ENCODE peak calls at places on chromosome 16, in ten cellular contexts. One of them, this sample, is unnamed.
A peak's percentile ranks its signal among the peaks of the same experiment; 100 is the strongest.

GRCh38 chr16:1174477-1175357 is 21.8 kb downstream of the CACNA1H start:
- DNase-seq in aorta: no peak
- DNase-seq in GM03348: peak; percentile 51
- DNase-seq in left ventricle myocardium inferior: no peak
- DNase-seq in HT1080: no peak
- DNase-seq in thyroid gland: no peak
- DNase-seq in GOT3: no peak
- DNase-seq in A549: no peak
- DNase-seq in GM23248: peak; percentile 30
- DNase-seq in kidney glomerular epithelial cell: peak; percentile 55
- DNase-seq in this sample: no peak

GRCh38 chr16:57998484-57998883 is 2.0 kb downstream of the ZNF319 start:
- DNase-seq in HT1080: peak; percentile 65
- DNase-seq in kidney glomerular epithelial cell: no peak
- DNase-seq in GOT3: no peak
- DNase-seq in left ventricle myocardium inferior: peak; percentile 46
- DNase-seq in GM03348: no peak
- DNase-seq in thyroid gland: no peak
- DNase-seq in A549: no peak
- DNase-seq in GM23248: peak; percentile 40
- DNase-seq in aorta: peak; percentile 74
- DNase-seq in this sample: no peak

GRCh38 chr16:50371936-50372595 is 3.3 kb upstream of the BRD7 start:
- DNase-seq in GM03348: peak; percentile 54
- DNase-seq in GM23248: peak; percentile 55
- DNase-seq in HT1080: no peak
- DNase-seq in aorta: no peak
- DNase-seq in kidney glomerular epithelial cell: no peak
- DNase-seq in thyroid gland: no peak
- DNase-seq in left ventricle myocardium inferior: no peak
- DNase-seq in A549: no peak
- DNase-seq in GOT3: no peak
- DNase-seq in this sample: peak; percentile 67

GRCh38 chr16:55175389-55175788 is 148.6 kb upstream of the IRX6 start:
- DNase-seq in GM23248: no peak
- DNase-seq in left ventricle myocardium inferior: no peak
- DNase-seq in GM03348: no peak
- DNase-seq in aorta: no peak
- DNase-seq in kidney glomerular epithelial cell: no peak
- DNase-seq in HT1080: no peak
- DNase-seq in thyroid gland: no peak
- DNase-seq in A549: no peak
- DNase-seq in GOT3: no peak
- DNase-seq in this sample: no peak

GRCh38 chr16:57277586-57277985 is 6.9 kb downstream of the PLLP start:
- DNase-seq in thyroid gland: no peak
- DNase-seq in left ventricle myocardium inferior: no peak
- DNase-seq in HT1080: peak; percentile 98
- DNase-seq in aorta: peak; percentile 36
- DNase-seq in kidney glomerular epithelial cell: peak; percentile 78
- DNase-seq in GM03348: peak; percentile 85
- DNase-seq in A549: peak; percentile 58
- DNase-seq in GM23248: peak; percentile 66
- DNase-seq in GOT3: no peak
- DNase-seq in this sample: no peak

GRCh38 chr16:72986011-72986410 is 61.9 kb downstream of the ZFHX3 start:
- DNase-seq in GM23248: peak; percentile 33
- DNase-seq in left ventricle myocardium inferior: peak; percentile 82
- DNase-seq in HT1080: no peak
- DNase-seq in A549: no peak
- DNase-seq in GM03348: peak; percentile 21
- DNase-seq in kidney glomerular epithelial cell: no peak
- DNase-seq in GOT3: no peak
- DNase-seq in aorta: no peak
- DNase-seq in thyroid gland: peak; percentile 40
- DNase-seq in this sample: no peak

GRCh38 chr16:48531011-48531962 is 78.7 kb downstream of the N4BP1 start:
- DNase-seq in thyroid gland: peak; percentile 26
- DNase-seq in A549: no peak
- DNase-seq in GM23248: peak; percentile 76
- DNase-seq in GOT3: no peak
- DNase-seq in aorta: no peak
- DNase-seq in kidney glomerular epithelial cell: no peak
- DNase-seq in left ventricle myocardium inferior: peak; percentile 53
- DNase-seq in GM03348: peak; percentile 90
- DNase-seq in HT1080: no peak
- DNase-seq in this sample: no peak

GRCh38 chr16:56345406-56346050 is 79.8 kb downstream of the AMFR start:
- DNase-seq in aorta: peak; percentile 50
- DNase-seq in GM03348: no peak
- DNase-seq in thyroid gland: no peak
- DNase-seq in GOT3: no peak
- DNase-seq in HT1080: no peak
- DNase-seq in GM23248: no peak
- DNase-seq in kidney glomerular epithelial cell: no peak
- DNase-seq in A549: no peak
- DNase-seq in left ventricle myocardium inferior: no peak
- DNase-seq in this sample: no peak

GRCh38 chr16:77905356-77905920 is 116.9 kb upstream of the CLEC3A start:
- DNase-seq in kidney glomerular epithelial cell: peak; percentile 25
- DNase-seq in aorta: no peak
- DNase-seq in HT1080: no peak
- DNase-seq in GM03348: no peak
- DNase-seq in left ventricle myocardium inferior: no peak
- DNase-seq in GM23248: no peak
- DNase-seq in A549: peak; percentile 16
- DNase-seq in GOT3: no peak
- DNase-seq in thyroid gland: no peak
- DNase-seq in this sample: no peak

GRCh38 chr16:86609115-86609514 is 30.8 kb downstream of the FOXL1 start:
- DNase-seq in A549: no peak
- DNase-seq in GM23248: peak; percentile 86
- DNase-seq in HT1080: peak; percentile 51
- DNase-seq in left ventricle myocardium inferior: no peak
- DNase-seq in GOT3: no peak
- DNase-seq in kidney glomerular epithelial cell: peak; percentile 94
- DNase-seq in aorta: no peak
- DNase-seq in GM03348: peak; percentile 87
- DNase-seq in thyroid gland: no peak
- DNase-seq in this sample: peak; percentile 36

GRCh38 chr16:57507414-57508083 is 21.3 kb upstream of the DOK4 start:
- DNase-seq in thyroid gland: no peak
- DNase-seq in HT1080: no peak
- DNase-seq in aorta: no peak
- DNase-seq in A549: no peak
- DNase-seq in kidney glomerular epithelial cell: no peak
- DNase-seq in GOT3: no peak
- DNase-seq in GM03348: no peak
- DNase-seq in GM23248: no peak
- DNase-seq in left ventricle myocardium inferior: no peak
- DNase-seq in this sample: no peak

GRCh38 chr16:63457869-63458268 is 1421.6 kb upstream of the CDH8 start:
- DNase-seq in GM03348: no peak
- DNase-seq in A549: no peak
- DNase-seq in thyroid gland: no peak
- DNase-seq in GOT3: no peak
- DNase-seq in GM23248: no peak
- DNase-seq in kidney glomerular epithelial cell: no peak
- DNase-seq in left ventricle myocardium inferior: no peak
- DNase-seq in HT1080: no peak
- DNase-seq in aorta: no peak
- DNase-seq in this sample: no peak

GRCh38 chr16:88744839-88745521 is 38.7 kb downstream of the CTU2 start:
- DNase-seq in GOT3: no peak
- DNase-seq in GM23248: no peak
- DNase-seq in thyroid gland: no peak
- DNase-seq in kidney glomerular epithelial cell: no peak
- DNase-seq in aorta: no peak
- DNase-seq in GM03348: no peak
- DNase-seq in A549: no peak
- DNase-seq in left ventricle myocardium inferior: peak; percentile 36
- DNase-seq in HT1080: no peak
- DNase-seq in this sample: no peak

GRCh38 chr16:57651344-57652333 is 16.5 kb upstream of the ADGRG3 start:
- DNase-seq in GOT3: no peak
- DNase-seq in HT1080: no peak
- DNase-seq in aorta: no peak
- DNase-seq in GM03348: no peak
- DNase-seq in GM23248: no peak
- DNase-seq in kidney glomerular epithelial cell: no peak
- DNase-seq in left ventricle myocardium inferior: no peak
- DNase-seq in A549: no peak
- DNase-seq in thyroid gland: no peak
- DNase-seq in this sample: no peak

GRCh38 chr16:8730335-8730915 is 56.0 kb downstream of the ABAT start:
- DNase-seq in GM03348: no peak
- DNase-seq in HT1080: no peak
- DNase-seq in A549: no peak
- DNase-seq in aorta: no peak
- DNase-seq in kidney glomerular epithelial cell: no peak
- DNase-seq in GOT3: no peak
- DNase-seq in left ventricle myocardium inferior: no peak
- DNase-seq in GM23248: no peak
- DNase-seq in thyroid gland: peak; percentile 43
- DNase-seq in this sample: peak; percentile 72

GRCh38 chr16:69187387-69187890 is 475 bp downstream of the SNTB2 start:
- DNase-seq in GM23248: peak; percentile 73
- DNase-seq in GOT3: no peak
- DNase-seq in aorta: peak; percentile 87
- DNase-seq in GM03348: peak; percentile 69
- DNase-seq in left ventricle myocardium inferior: peak; percentile 58
- DNase-seq in kidney glomerular epithelial cell: no peak
- DNase-seq in thyroid gland: peak; percentile 59
- DNase-seq in A549: peak; percentile 52
- DNase-seq in HT1080: no peak
- DNase-seq in this sample: peak; percentile 33

GRCh38 chr16:29857133-29857760 is 5.8 kb downstream of the CDIPT start:
- DNase-seq in kidney glomerular epithelial cell: no peak
- DNase-seq in aorta: no peak
- DNase-seq in thyroid gland: no peak
- DNase-seq in GOT3: peak; percentile 27
- DNase-seq in GM23248: peak; percentile 86
- DNase-seq in GM03348: peak; percentile 72
- DNase-seq in left ventricle myocardium inferior: no peak
- DNase-seq in A549: no peak
- DNase-seq in HT1080: peak; percentile 52
- DNase-seq in this sample: no peak

GRCh38 chr16:56279132-56279531 is 87.8 kb downstream of the GNAO1 start:
- DNase-seq in A549: no peak
- DNase-seq in HT1080: no peak
- DNase-seq in GOT3: no peak
- DNase-seq in aorta: no peak
- DNase-seq in kidney glomerular epithelial cell: no peak
- DNase-seq in GM23248: no peak
- DNase-seq in thyroid gland: peak; percentile 12
- DNase-seq in GM03348: no peak
- DNase-seq in left ventricle myocardium inferior: no peak
- DNase-seq in this sample: no peak

GRCh38 chr16:3049921-3050481 is 3.6 kb downstream of the MMP25 start:
- DNase-seq in HT1080: no peak
- DNase-seq in aorta: no peak
- DNase-seq in kidney glomerular epithelial cell: no peak
- DNase-seq in A549: no peak
- DNase-seq in left ventricle myocardium inferior: no peak
- DNase-seq in GM23248: no peak
- DNase-seq in GOT3: no peak
- DNase-seq in GM03348: no peak
- DNase-seq in thyroid gland: no peak
- DNase-seq in this sample: no peak

GRCh38 chr16:1752853-1753252 is 18.5 kb downstream of the NME3 start:
- DNase-seq in thyroid gland: no peak
- DNase-seq in GM23248: no peak
- DNase-seq in kidney glomerular epithelial cell: no peak
- DNase-seq in GM03348: no peak
- DNase-seq in A549: no peak
- DNase-seq in left ventricle myocardium inferior: no peak
- DNase-seq in aorta: no peak
- DNase-seq in GOT3: no peak
- DNase-seq in HT1080: no peak
- DNase-seq in this sample: peak; percentile 90

GRCh38 chr16:66925322-66925840 is at the start of gene RRAD:
- DNase-seq in thyroid gland: peak; percentile 39
- DNase-seq in left ventricle myocardium inferior: peak; percentile 68
- DNase-seq in aorta: peak; percentile 88
- DNase-seq in GM03348: peak; percentile 55
- DNase-seq in A549: no peak
- DNase-seq in HT1080: no peak
- DNase-seq in GM23248: peak; percentile 54
- DNase-seq in GOT3: no peak
- DNase-seq in kidney glomerular epithelial cell: no peak
- DNase-seq in this sample: no peak

GRCh38 chr16:48444574-48444973 is 59.4 kb upstream of the SIAH1 start:
- DNase-seq in left ventricle myocardium inferior: no peak
- DNase-seq in HT1080: peak; percentile 92
- DNase-seq in aorta: no peak
- DNase-seq in GM03348: peak; percentile 84
- DNase-seq in thyroid gland: peak; percentile 30
- DNase-seq in A549: peak; percentile 73
- DNase-seq in GOT3: no peak
- DNase-seq in kidney glomerular epithelial cell: peak; percentile 81
- DNase-seq in GM23248: peak; percentile 96
- DNase-seq in this sample: no peak

GRCh38 chr16:53849585-53849984 is 145.6 kb downstream of the FTO start:
- DNase-seq in GM03348: no peak
- DNase-seq in aorta: no peak
- DNase-seq in GOT3: no peak
- DNase-seq in GM23248: no peak
- DNase-seq in left ventricle myocardium inferior: no peak
- DNase-seq in thyroid gland: no peak
- DNase-seq in kidney glomerular epithelial cell: no peak
- DNase-seq in HT1080: no peak
- DNase-seq in A549: no peak
- DNase-seq in this sample: no peak

GRCh38 chr16:1647904-1648303 is 30.2 kb upstream of the JPT2 start:
- DNase-seq in GM03348: no peak
- DNase-seq in GM23248: no peak
- DNase-seq in thyroid gland: no peak
- DNase-seq in kidney glomerular epithelial cell: no peak
- DNase-seq in HT1080: no peak
- DNase-seq in left ventricle myocardium inferior: no peak
- DNase-seq in A549: no peak
- DNase-seq in GOT3: no peak
- DNase-seq in aorta: no peak
- DNase-seq in this sample: no peak

GRCh38 chr16:53458623-53459022 is 24.4 kb downstream of the RBL2 start:
- DNase-seq in kidney glomerular epithelial cell: no peak
- DNase-seq in GM03348: no peak
- DNase-seq in aorta: no peak
- DNase-seq in HT1080: no peak
- DNase-seq in GM23248: no peak
- DNase-seq in thyroid gland: no peak
- DNase-seq in A549: no peak
- DNase-seq in left ventricle myocardium inferior: no peak
- DNase-seq in GOT3: no peak
- DNase-seq in this sample: no peak

GRCh38 chr16:27838536-27839175 is 224.9 kb downstream of the GSG1L start:
- DNase-seq in kidney glomerular epithelial cell: no peak
- DNase-seq in GM23248: no peak
- DNase-seq in A549: no peak
- DNase-seq in GOT3: no peak
- DNase-seq in thyroid gland: no peak
- DNase-seq in aorta: peak; percentile 55
- DNase-seq in GM03348: no peak
- DNase-seq in left ventricle myocardium inferior: no peak
- DNase-seq in HT1080: peak; percentile 18
- DNase-seq in this sample: no peak

GRCh38 chr16:85169333-85170065 is 57.2 kb upstream of the CIBAR2 start:
- DNase-seq in kidney glomerular epithelial cell: no peak
- DNase-seq in A549: no peak
- DNase-seq in left ventricle myocardium inferior: no peak
- DNase-seq in aorta: no peak
- DNase-seq in GM03348: peak; percentile 54
- DNase-seq in GOT3: no peak
- DNase-seq in HT1080: no peak
- DNase-seq in thyroid gland: peak; percentile 30
- DNase-seq in GM23248: peak; percentile 70
- DNase-seq in this sample: no peak

GRCh38 chr16:22625948-22626347 is 115.3 kb downstream of the NPIPB5 start:
- DNase-seq in kidney glomerular epithelial cell: no peak
- DNase-seq in GM03348: no peak
- DNase-seq in GM23248: peak; percentile 6
- DNase-seq in HT1080: peak; percentile 70
- DNase-seq in aorta: no peak
- DNase-seq in GOT3: no peak
- DNase-seq in left ventricle myocardium inferior: no peak
- DNase-seq in thyroid gland: no peak
- DNase-seq in A549: no peak
- DNase-seq in this sample: no peak

This sample was measured in cerebellar cortex.